ENCODE peak calls at places on chromosome 3, in four cellular contexts. V is HepG2, I is GM12878, E is H1. X is an unnamed sample.
A peak's percentile ranks its signal among the peaks of the same experiment; 100 is the strongest.

GRCh38 chr3:58474967-58475578 is 16.8 kb upstream of the KCTD6 start:
- DNase-seq in V (peak; percentile 58), I (no peak), E (no peak), X (no peak)

GRCh38 chr3:63961891-63962290 is 49.7 kb upstream of the SCAANT1 start:
- DNase-seq in V (peak; percentile 52), I (no peak), E (no peak), X (no peak)

GRCh38 chr3:99842826-99843589 is 25.3 kb downstream of the CMSS1 start:
- DNase-seq in V (peak; percentile 38), I (no peak), E (no peak), X (no peak)

GRCh38 chr3:183381179-183381578 is 47.2 kb downstream of the MCF2L2 start:
- DNase-seq in V (no peak), I (no peak), E (no peak), X (no peak)

GRCh38 chr3:48278884-48279559 is 38.1 kb downstream of the ZNF589 start:
- DNase-seq in V (no peak), I (no peak), E (no peak), X (no peak)

GRCh38 chr3:99544819-99545281 is 93.5 kb upstream of the COL8A1 start:
- DNase-seq in V (no peak), I (no peak), E (no peak), X (no peak)

GRCh38 chr3:177804032-177804431 is 606.8 kb upstream of the TBL1XR1 start:
- DNase-seq in V (no peak), I (no peak), E (no peak), X (no peak)

GRCh38 chr3:27160779-27161287 is 208.3 kb downstream of the NEK10 start:
- DNase-seq in V (peak; percentile 23), I (no peak), E (no peak), X (no peak)

GRCh38 chr3:124834723-124835718 is 52.1 kb downstream of the ITGB5 start:
- DNase-seq in V (peak; percentile 99), I (peak; percentile 90), E (no peak), X (no peak)

GRCh38 chr3:46488735-46489361 is 8.9 kb upstream of the RTP3 start:
- DNase-seq in V (peak; percentile 76), I (peak; percentile 56), E (peak; percentile 92), X (peak; percentile 96)

GRCh38 chr3:72821170-72821781 is 27.0 kb downstream of the SHQ1 start:
- DNase-seq in V (no peak), I (no peak), E (no peak), X (no peak)

DNA sequence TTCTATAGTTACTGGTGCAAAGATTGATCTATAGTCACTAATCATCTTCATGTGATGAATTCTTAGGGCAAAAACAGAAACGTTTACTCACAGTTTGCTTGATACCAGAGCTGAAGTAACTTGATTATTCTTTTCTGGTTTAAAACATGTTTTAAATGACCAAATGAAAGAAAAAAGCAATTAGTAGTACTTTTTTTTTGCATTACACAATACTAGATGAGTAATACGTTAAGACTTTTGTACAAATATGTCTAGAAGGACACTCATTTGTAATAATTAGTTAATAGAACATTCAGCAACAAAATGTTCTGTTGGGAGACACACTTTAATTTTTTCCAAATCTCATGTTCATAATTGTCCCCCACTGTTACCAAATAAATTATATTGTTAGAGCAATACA is 523.2 kb downstream of the SOX2 start:
- DNase-seq in V (no peak), I (no peak), E (no peak), X (no peak)
- H3K9ac ChIP-seq in V (no peak overlapping the region), I (no peak overlapping the region), E (no peak overlapping the region), X (no peak overlapping the region)

GRCh38 chr3:66615643-66616301 is 115.0 kb upstream of the LRIG1 start:
- DNase-seq in V (no peak), I (no peak), E (no peak), X (no peak)
- TF ChIP-seq SUZ12 in V (no peak), I (no peak), E (no peak), X (no peak)

GRCh38 chr3:172476339-172476738 is 28.1 kb upstream of the GHSR start:
- DNase-seq in V (no peak), I (no peak), E (no peak), X (no peak)
- H3K9ac ChIP-seq in V (no peak overlapping the region), I (no peak overlapping the region), E (no peak overlapping the region), X (no peak overlapping the region)

DNA sequence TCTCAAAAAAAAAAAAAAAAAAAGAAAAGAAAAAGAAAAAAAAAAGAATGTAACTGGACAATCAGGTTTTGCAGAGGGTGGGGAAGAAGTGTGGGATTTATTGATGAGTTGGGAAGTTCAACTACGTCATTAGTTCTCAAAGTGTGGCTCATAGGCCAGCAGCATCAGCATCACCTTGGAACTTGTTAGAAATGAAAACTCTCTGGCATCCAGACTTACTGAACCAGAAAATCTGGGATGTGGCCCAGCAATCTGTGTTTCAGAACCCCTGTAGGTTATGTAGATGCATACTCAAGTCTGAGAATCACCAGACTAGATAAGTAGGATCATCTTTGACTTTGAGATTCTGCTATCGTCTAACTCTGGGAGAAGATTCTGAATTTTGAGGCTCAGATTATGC is 45.8 kb upstream of the ETV5 start:
- DNase-seq in V (no peak), I (no peak), E (no peak), X (no peak)
- TF ChIP-seq SUZ12 in V (no peak), I (no peak), E (no peak), X (no peak)